ENCODE peak calls at places on chromosomes 6 and 20, in six cellular contexts. L is HepG2, Z is GM12878, H is K562, N is H1, Y is GM12891. E is an unnamed sample.

GRCh38 chr6:149212202-149212601 is 105.3 kb upstream of the TAB2 start:
- DNase-seq in L (no peak), Z (no peak), H (no peak), N (no peak), Y (no peak), E (no peak)

GRCh38 chr6:161921602-161922400 is 647.9 kb upstream of the AGPAT4 start:
- DNase-seq in L (no peak), Z (no peak), H (no peak), N (no peak), Y (no peak), E (no peak)

GRCh38 chr6:37047933-37048850 is 42.7 kb downstream of the FGD2 start:
- DNase-seq in L (no peak), Z (no peak), H (peak; percentile 44), N (no peak), Y (no peak), E (no peak)

GRCh38 chr20:33477386-33478234 is 12.3 kb upstream of the CBFA2T2 start:
- DNase-seq in L (no peak), Z (no peak), H (no peak), N (no peak), Y (no peak), E (no peak)

GRCh38 chr6:80003841-80004198 is 629 bp upstream of the TTK start:
- DNase-seq in L (no peak), Z (no peak), H (no peak), N (no peak), Y (no peak), E (no peak)

GRCh38 chr6:21831531-21832291 is 238.2 kb downstream of the SOX4 start:
- DNase-seq in L (no peak), Z (no peak), H (no peak), N (no peak), Y (no peak), E (no peak)

GRCh38 chr20:32945710-32946221 is 58.5 kb downstream of the SUN5 start:
- DNase-seq in L (peak; percentile 55), Z (no peak), H (peak; percentile 46), N (no peak), Y (no peak), E (no peak)

GRCh38 chr6:20810732-20811111 is 276.5 kb downstream of the CDKAL1 start:
- DNase-seq in L (no peak), Z (no peak), H (no peak), N (no peak), Y (no peak), E (no peak)

GRCh38 chr6:68211242-68211795 is 423.8 kb upstream of the ADGRB3 start:
- DNase-seq in L (no peak), Z (no peak), H (no peak), N (no peak), Y (no peak), E (no peak)

GRCh38 chr20:53922901-53923314 is 147.5 kb downstream of the BCAS1 start:
- DNase-seq in L (no peak), Z (no peak), H (no peak), N (no peak), Y (no peak), E (no peak)

GRCh38 chr6:35363293-35363750 is 21.0 kb downstream of the PPARD start:
- DNase-seq in L (no peak), Z (no peak), H (peak; percentile 94), N (no peak), Y (no peak), E (no peak)

GRCh38 chr6:37783831-37784584 is 35.5 kb upstream of the ZFAND3 start:
- DNase-seq in L (no peak), Z (no peak), H (no peak), N (no peak), Y (peak; percentile 49), E (peak; percentile 50)

GRCh38 chr6:28638915-28639314 is 113.2 kb downstream of the GPX5 start:
- DNase-seq in L (no peak), Z (no peak), H (no peak), N (no peak), Y (no peak), E (no peak)

GRCh38 chr6:13319891-13320564 is 8.3 kb downstream of the TBC1D7 start:
- DNase-seq in L (no peak), Z (no peak), H (peak; percentile 85), N (no peak), Y (no peak), E (no peak)

GRCh38 chr6:19180348-19181073 is 656.7 kb upstream of the ID4 start:
- DNase-seq in L (no peak), Z (no peak), H (no peak), N (no peak), Y (no peak), E (no peak)

DNA sequence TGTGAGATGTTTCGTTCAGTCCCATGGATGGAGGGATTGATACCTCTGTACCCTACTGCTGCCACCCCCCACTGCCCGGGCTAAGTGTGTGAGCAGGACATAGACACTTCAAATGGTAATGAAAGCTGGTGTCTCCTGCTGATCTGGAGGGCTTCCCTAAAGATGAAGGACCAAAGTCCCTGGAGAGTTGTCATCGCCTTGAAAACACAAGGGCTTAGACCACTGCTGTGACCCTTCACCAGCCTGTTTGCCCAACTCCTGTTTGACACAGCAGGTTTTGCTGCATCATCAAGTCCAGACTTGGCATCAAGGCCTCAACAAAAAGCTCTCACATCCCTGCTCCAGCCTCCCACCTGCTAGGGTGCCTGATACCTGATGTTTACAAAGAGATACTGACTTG is 57.9 kb upstream of the FAM8A1 start:
- DNase-seq in L (no peak), Z (no peak), H (no peak), N (no peak), Y (no peak), E (no peak)
- TF ChIP-seq POLR2AphosphoS5 in L (no peak), Z (no peak), H (no peak), N (no peak), Y (no peak), E (no peak)

GRCh38 chr6:128918886-128919285 is 35.9 kb downstream of the LAMA2 start:
- DNase-seq in L (no peak), Z (no peak), H (no peak), N (no peak), Y (no peak), E (no peak)

GRCh38 chr6:128919831-128920230 is 36.9 kb downstream of the LAMA2 start:
- DNase-seq in L (no peak), Z (no peak), H (no peak), N (no peak), Y (no peak), E (no peak)

GRCh38 chr6:128914051-128914450 is 31.1 kb downstream of the LAMA2 start:
- DNase-seq in L (no peak), Z (no peak), H (no peak), N (no peak), Y (no peak), E (no peak)

GRCh38 chr6:128919412-128919811 is 36.5 kb downstream of the LAMA2 start:
- DNase-seq in L (no peak), Z (no peak), H (no peak), N (no peak), Y (no peak), E (no peak)
- TF ChIP-seq TAF1 in L (no peak), Z (no peak), H (no peak), N (no peak), Y (no peak), E (no peak)

DNA sequence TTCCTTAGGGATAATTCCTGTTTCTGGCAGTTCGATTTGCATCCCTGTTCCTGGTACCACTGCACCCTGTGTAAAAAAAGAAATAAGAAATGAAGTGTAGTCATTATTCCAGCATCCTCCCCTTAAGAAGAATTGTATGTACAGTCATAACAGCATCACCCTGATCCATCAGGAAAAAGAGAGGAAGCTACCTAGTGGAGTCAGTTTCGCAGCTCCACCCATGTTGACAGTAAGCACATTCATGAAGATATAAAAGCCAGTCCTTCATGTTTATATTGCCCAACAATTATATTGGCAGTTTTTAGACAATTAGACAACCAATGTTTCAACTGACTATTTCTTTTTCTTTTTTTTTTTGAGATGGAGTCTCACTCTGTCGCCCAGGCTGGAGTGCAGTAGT is 21.2 kb upstream of the HLA-G start:
- DNase-seq in L (no peak), Z (no peak), H (no peak), N (no peak), Y (no peak), E (no peak)
- TF ChIP-seq POLR2A in L (no peak), Z (no peak), H (no peak), N (no peak), Y (no peak), E (no peak)

GRCh38 chr6:113842165-113842564 is 15.0 kb upstream of the MARCKS start:
- DNase-seq in L (no peak), Z (no peak), H (no peak), N (no peak), Y (no peak), E (no peak)
- TF ChIP-seq POLR2AphosphoS5 in L (no peak), Z (no peak), H (no peak), N (no peak), Y (no peak), E (no peak)

GRCh38 chr6:14673201-14673600 is 555.6 kb downstream of the CD83 start:
- DNase-seq in L (no peak), Z (no peak), H (no peak), N (no peak), Y (no peak), E (no peak)

GRCh38 chr6:14674458-14674857 is 556.9 kb downstream of the CD83 start:
- DNase-seq in L (no peak), Z (no peak), H (no peak), N (no peak), Y (no peak), E (no peak)

GRCh38 chr6:14676977-14677781 is 559.6 kb downstream of the CD83 start:
- DNase-seq in L (no peak), Z (no peak), H (no peak), N (no peak), Y (no peak), E (no peak)

GRCh38 chr6:14676084-14676483 is 558.5 kb downstream of the CD83 start:
- DNase-seq in L (no peak), Z (no peak), H (no peak), N (no peak), Y (no peak), E (no peak)

DNA sequence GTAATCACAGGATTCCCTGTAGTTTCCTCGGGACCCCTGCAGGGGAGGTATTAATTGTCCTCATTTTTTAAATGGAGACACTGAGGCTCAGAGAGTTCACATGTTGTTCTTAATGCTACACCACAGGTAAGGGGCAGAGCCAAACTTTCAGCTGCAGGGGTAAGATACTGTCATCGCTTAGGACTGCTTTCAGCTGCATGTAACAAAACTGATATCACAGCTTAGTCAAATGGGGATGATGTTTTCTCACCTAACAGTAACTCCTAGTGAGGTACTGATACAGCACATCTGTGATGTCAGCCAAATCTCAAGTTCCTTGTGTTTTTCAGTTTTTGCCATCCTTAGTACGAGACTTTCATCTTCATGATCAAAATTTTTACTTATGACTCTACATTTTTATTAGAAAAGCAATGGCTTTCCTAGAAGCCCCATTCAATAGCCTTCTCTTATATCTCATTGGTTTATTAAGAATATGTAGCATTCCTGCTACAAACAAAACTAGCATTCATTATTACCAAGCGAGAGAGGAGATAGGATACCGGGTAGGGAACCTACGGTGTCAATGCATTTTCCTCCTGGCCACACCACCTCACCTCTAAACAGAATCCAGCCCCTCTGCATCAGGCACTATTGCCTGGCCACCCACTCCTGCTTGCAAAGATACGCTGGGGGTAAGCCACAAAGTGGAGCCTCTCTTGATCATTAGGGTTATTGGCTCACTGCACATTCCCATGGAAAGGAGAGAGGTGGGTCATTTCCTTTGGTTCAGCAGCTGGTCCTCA is 557.5 kb downstream of the CD83 start:
- DNase-seq in L (no peak), Z (no peak), H (no peak), N (no peak), Y (no peak), E (no peak)
- TF ChIP-seq TAF1 in L (no peak), Z (no peak), H (no peak), N (no peak), Y (no peak), E (no peak)

E was measured in GM12892.